ENCODE peak calls at places on chromosome 3, in five cellular contexts. X, S, W, T and J are unnamed samples.

GRCh38 chr3:40719660-40720287 is 195.0 kb downstream of the ZNF621 start:
- DNase-seq in X (no peak), S (peak; percentile 46), W (no peak), T (peak; percentile 32), J (no peak)

GRCh38 chr3:128685001-128685726 is 34.5 kb upstream of the RPN1 start:
- DNase-seq in X (no peak), S (no peak), W (no peak), T (no peak), J (no peak)

GRCh38 chr3:195100903-195101591 is 169.9 kb downstream of the XXYLT1 start:
- DNase-seq in X (peak; percentile 67), S (no peak), W (peak; percentile 91), T (no peak), J (peak; percentile 74)

GRCh38 chr3:50607271-50608091 is 4.1 kb downstream of the CISH start:
- DNase-seq in X (no peak), S (no peak), W (no peak), T (no peak), J (no peak)

GRCh38 chr3:45988804-45989203 is 6.8 kb downstream of the FYCO1 start:
- DNase-seq in X (no peak), S (peak; percentile 91), W (no peak), T (peak; percentile 55), J (no peak)

GRCh38 chr3:48433472-48434118 is 3.7 kb upstream of the PLXNB1 start:
- DNase-seq in X (no peak), S (peak; percentile 72), W (no peak), T (peak; percentile 81), J (no peak)

GRCh38 chr3:156620901-156621300 is 53.5 kb upstream of the TIPARP start:
- DNase-seq in X (no peak), S (peak; percentile 31), W (no peak), T (no peak), J (no peak)

GRCh38 chr3:187684880-187685279 is 14.7 kb upstream of the SST start:
- DNase-seq in X (no peak), S (peak; percentile 22), W (no peak), T (no peak), J (no peak)

GRCh38 chr3:106829206-106829605 is 548.0 kb upstream of the CCDC54 start:
- DNase-seq in X (no peak), S (no peak), W (no peak), T (no peak), J (no peak)

GRCh38 chr3:63872135-63872924 is 8.7 kb downstream of the ATXN7 start:
- DNase-seq in X (no peak), S (peak; percentile 87), W (no peak), T (peak; percentile 49), J (no peak)

GRCh38 chr3:180871901-180872300 is 40.6 kb upstream of the FXR1 start:
- DNase-seq in X (no peak), S (peak; percentile 81), W (no peak), T (no peak), J (no peak)

GRCh38 chr3:183500981-183501704 is 54.4 kb downstream of the KLHL6 start:
- DNase-seq in X (no peak), S (no peak), W (no peak), T (no peak), J (no peak)

GRCh38 chr3:129015388-129016105 is 14.4 kb downstream of the EFCC1 start:
- DNase-seq in X (no peak), S (no peak), W (peak; percentile 74), T (no peak), J (no peak)

GRCh38 chr3:190505381-190506003 is 8.4 kb upstream of the IL1RAP start:
- DNase-seq in X (no peak), S (no peak), W (no peak), T (no peak), J (no peak)

GRCh38 chr3:39414421-39414907 is 7.9 kb downstream of the RPSA start:
- DNase-seq in X (no peak), S (peak; percentile 26), W (no peak), T (no peak), J (no peak)

GRCh38 chr3:11554236-11554610 is 89.5 kb downstream of the VGLL4 start:
- DNase-seq in X (no peak), S (no peak), W (peak; percentile 21), T (no peak), J (no peak)

GRCh38 chr3:129001817-129002572 is 891 bp downstream of the EFCC1 start:
- DNase-seq in X (no peak), S (no peak), W (no peak), T (no peak), J (peak; percentile 35)